ENCODE peak calls at places on chromosomes 16 and 17, in five cellular contexts. A is transverse colon; S is NCI-H748 treated with DMSO at 0.1 percent for 48 hours; O is natural killer cell treated with Interleukin-12 subunit alpha and Interleukin-12 subunit beta and Interleukin-15 and Interleukin-18, amount 100 ng/mL, for 72 hours; Y is mesothelial cell of epicardium. W is an unnamed sample.
A peak's percentile ranks its signal among the peaks of the same experiment; 100 is the strongest.

GRCh38 chr16:28931801-28932225 is at the start of gene CD19:
- DNase-seq in S (no peak), A (no peak), O (no peak), Y (no peak), W (no peak)

GRCh38 chr17:62617894-62618472 is 9.5 kb upstream of the MRC2 start:
- DNase-seq in Y (no peak), A (no peak), O (no peak), S (no peak), W (no peak)

GRCh38 chr16:68377667-68378420 is 67.0 kb downstream of the PRMT7 start:
- DNase-seq in A (no peak), O (no peak), S (no peak), Y (no peak), W (no peak)

GRCh38 chr17:6526362-6527152 is 29.8 kb downstream of the PITPNM3 start:
- DNase-seq in Y (no peak), S (no peak), A (no peak), O (no peak), W (no peak)

GRCh38 chr16:21088646-21089538 is 61.8 kb downstream of the DNAH3 start:
- DNase-seq in Y (no peak), S (no peak), O (no peak), A (no peak), W (no peak)

GRCh38 chr17:73109603-73110002 is 17.1 kb upstream of the SLC39A11 start:
- DNase-seq in O (no peak), S (no peak), Y (no peak), A (no peak), W (no peak)

GRCh38 chr17:43779145-43780125 is 658 bp upstream of the DUSP3 start:
- DNase-seq in A (no peak), Y (no peak), O (no peak), S (peak; percentile 39), W (peak; percentile 60)

GRCh38 chr16:73545713-73546112 is 497.8 kb upstream of the ZFHX3 start:
- DNase-seq in A (no peak), S (peak; percentile 47), O (no peak), Y (no peak), W (no peak)

GRCh38 chr17:41835800-41836549 is at the start of gene NT5C3B:
- DNase-seq in S (no peak), A (peak; percentile 66), Y (peak; percentile 71), O (peak; percentile 71), W (peak; percentile 48)

GRCh38 chr17:57782642-57783337 is 37.7 kb upstream of the CCDC182 start:
- DNase-seq in A (no peak), O (no peak), S (no peak), Y (no peak), W (no peak)

GRCh38 chr16:57578521-57579360 is 36.3 kb downstream of the ADGRG5 start:
- DNase-seq in A (no peak), S (no peak), O (no peak), Y (no peak), W (peak; percentile 40)

GRCh38 chr16:85715169-85716015 is 26.6 kb upstream of the GINS2 start:
- DNase-seq in A (no peak), S (peak; percentile 69), Y (no peak), O (no peak), W (no peak)

GRCh38 chr17:67475161-67475887 is 98.2 kb downstream of the PITPNC1 start:
- DNase-seq in A (peak; percentile 86), O (peak; percentile 85), Y (peak; percentile 61), S (peak; percentile 52), W (peak; percentile 92)

GRCh38 chr17:16971458-16972338 is at the start of gene TNFRSF13B:
- DNase-seq in O (no peak), A (peak; percentile 55), Y (no peak), S (no peak), W (no peak)

GRCh38 chr16:53911506-53911905 is 207.6 kb downstream of the FTO start:
- DNase-seq in O (no peak), S (no peak), Y (no peak), A (no peak), W (no peak)

GRCh38 chr16:50719401-50720337 is 22.2 kb upstream of the CYLD start:
- DNase-seq in S (no peak), A (peak; percentile 66), O (no peak), Y (no peak), W (peak; percentile 53)

GRCh38 chr17:37430051-37430591 is 23.4 kb downstream of the TADA2A start:
- DNase-seq in Y (no peak), S (no peak), A (no peak), O (no peak), W (peak; percentile 12)

GRCh38 chr17:46952115-46952514 is 26.9 kb downstream of the RPRML start:
- DNase-seq in Y (no peak), A (no peak), S (no peak), O (no peak), W (no peak)

GRCh38 chr16:67441289-67441753 is 10.4 kb downstream of the HSD11B2 start:
- DNase-seq in Y (no peak), S (no peak), A (peak; percentile 95), O (no peak), W (no peak)

GRCh38 chr17:81487487-81488275 is 24.9 kb downstream of the ACTG1 start:
- DNase-seq in A (peak; percentile 79), S (peak; percentile 64), O (peak; percentile 88), Y (peak; percentile 83), W (peak; percentile 81)

GRCh38 chr17:20010099-20010863 is 1.1 kb downstream of the SPECC1 start:
- DNase-seq in Y (no peak), O (no peak), A (peak; percentile 20), S (peak; percentile 59), W (no peak)

GRCh38 chr16:24670623-24671454 is 58.6 kb upstream of the TNRC6A start:
- DNase-seq in O (no peak), Y (peak; percentile 54), A (peak; percentile 29), S (peak; percentile 14), W (peak; percentile 49)

GRCh38 chr16:86653289-86654006 is 75.1 kb downstream of the FOXL1 start:
- DNase-seq in A (no peak), S (no peak), O (no peak), Y (no peak), W (no peak)

GRCh38 chr16:3793161-3793576 is 75.8 kb upstream of the TRAP1 start:
- DNase-seq in S (no peak), O (no peak), Y (no peak), A (no peak), W (no peak)

GRCh38 chr17:38656959-38657823 is 17.6 kb downstream of the EPOP start:
- DNase-seq in A (no peak), Y (no peak), S (no peak), O (no peak), W (peak; percentile 43)

GRCh38 chr17:10036511-10037061 is 131.5 kb upstream of the RCVRN start:
- DNase-seq in Y (no peak), S (no peak), O (no peak), A (no peak), W (no peak)